ENCODE peak calls at places on chromosomes 5 and 9, in five cellular contexts. G is lower lobe of right lung, Y is bronchial epithelial cell, U is heart left ventricle, H is MM.1S. I is an unnamed sample.

GRCh38 chr9:114270120-114270975 is 52.5 kb upstream of the ORM1 start:
- DNase-seq in G (peak; percentile 24), Y (no peak), H (no peak), U (no peak), I (no peak)

GRCh38 chr9:133591985-133592384 is 17.2 kb downstream of the FAM163B start:
- DNase-seq in H (no peak), Y (no peak), U (no peak), G (no peak), I (no peak)

GRCh38 chr5:121982500-121983261 is 20.9 kb downstream of the SRFBP1 start:
- DNase-seq in G (no peak), Y (peak; percentile 80), H (no peak), U (no peak), I (peak; percentile 33)

GRCh38 chr5:105922574-105922973 is 1748.2 kb downstream of the EFNA5 start:
- DNase-seq in H (no peak), Y (peak; percentile 33), U (no peak), G (no peak), I (no peak)

GRCh38 chr5:177265395-177265794 is 38.1 kb downstream of the RAB24 start:
- DNase-seq in G (no peak), U (no peak), H (no peak), Y (no peak), I (no peak)

GRCh38 chr9:5629312-5630037 is 568 bp downstream of the RIC1 start:
- DNase-seq in H (peak; percentile 51), G (peak; percentile 77), Y (peak; percentile 42), U (peak; percentile 65), I (peak; percentile 58)

GRCh38 chr5:83927140-83927733 is 206.6 kb upstream of the HAPLN1 start:
- DNase-seq in H (peak; percentile 47), Y (peak; percentile 46), G (peak; percentile 51), U (peak; percentile 14), I (peak; percentile 23)

GRCh38 chr9:133708770-133709611 is 29.2 kb downstream of the SARDH start:
- DNase-seq in G (no peak), U (no peak), Y (no peak), H (no peak), I (no peak)

GRCh38 chr9:100098241-100098886 is 436 bp downstream of the ERP44 start:
- DNase-seq in G (peak; percentile 66), Y (peak; percentile 83), H (no peak), U (peak; percentile 37), I (peak; percentile 91)

GRCh38 chr9:113409481-113409880 is 994 bp downstream of the POLE3 start:
- DNase-seq in H (peak; percentile 17), U (no peak), Y (no peak), G (no peak), I (no peak)

GRCh38 chr9:130236436-130236985 is 29.0 kb upstream of the HMCN2 start:
- DNase-seq in U (no peak), H (no peak), G (peak; percentile 15), Y (no peak), I (no peak)
- TF ChIP-seq CTCF in U (no peak), H (no peak), G (peak; percentile 7), Y (no peak), I (no peak)

GRCh38 chr9:120983259-120983837 is 56.8 kb upstream of the TRAF1 start:
- DNase-seq in U (no peak), H (no peak), G (no peak), Y (no peak), I (no peak)

GRCh38 chr9:120980951-120981350 is 54.4 kb upstream of the TRAF1 start:
- DNase-seq in U (no peak), G (no peak), H (no peak), Y (no peak), I (no peak)

GRCh38 chr9:120985759-120986353 is 59.3 kb upstream of the TRAF1 start:
- DNase-seq in G (no peak), U (peak; percentile 9), H (peak; percentile 42), Y (peak; percentile 54), I (peak; percentile 34)

GRCh38 chr9:120978987-120979386 is 52.4 kb upstream of the TRAF1 start:
- DNase-seq in U (no peak), Y (peak; percentile 12), G (no peak), H (no peak), I (peak; percentile 24)

DNA sequence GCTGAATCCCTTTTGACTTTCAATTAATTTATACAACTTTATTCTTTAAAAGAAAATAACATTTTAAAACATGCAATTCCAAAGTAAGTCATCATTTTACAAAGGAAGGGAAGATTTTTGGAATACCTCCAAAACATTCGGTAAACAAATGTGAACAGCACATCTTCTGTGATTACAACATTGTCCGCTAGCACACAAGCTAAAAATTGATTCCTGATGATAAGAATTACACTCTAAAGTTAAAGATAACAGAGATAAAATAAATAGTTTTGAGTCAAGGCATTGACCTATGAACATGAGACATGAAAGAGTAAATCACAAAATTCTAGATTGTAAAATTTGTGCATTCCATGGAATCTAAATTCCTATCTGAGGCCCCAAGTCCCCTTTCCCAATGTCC is 56.3 kb upstream of the TRAF1 start:
- DNase-seq in Y (no peak), U (no peak), H (no peak), G (no peak), I (no peak)
- TF ChIP-seq CTCF in Y (no peak), U (no peak), H (no peak), G (no peak), I (no peak)

DNA sequence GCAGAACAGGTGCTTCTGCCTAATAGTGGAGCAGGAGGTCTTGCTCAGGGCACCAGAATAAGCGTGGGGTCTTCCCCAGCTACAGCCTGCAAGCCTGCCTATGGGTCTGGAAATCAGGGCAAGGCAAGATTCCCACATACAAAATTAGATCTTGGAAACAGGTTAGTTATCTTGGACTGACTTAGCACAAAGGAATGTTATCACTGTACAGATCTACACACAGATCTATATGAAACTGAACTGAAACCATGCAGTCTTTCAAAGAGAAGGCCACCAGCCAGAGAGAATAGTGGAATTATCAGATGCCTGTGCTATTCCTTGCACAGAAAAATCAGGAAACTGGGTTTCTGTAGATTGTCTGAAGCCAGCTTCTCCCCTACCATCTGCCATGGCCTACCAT is 585.7 kb downstream of the ACTL7B start:
- DNase-seq in Y (peak; percentile 27), U (no peak), H (no peak), G (no peak), I (peak; percentile 59)
- TF ChIP-seq CTCF in Y (no peak), U (no peak), H (no peak), G (no peak), I (no peak)

GRCh38 chr5:154972476-154973080 is 31.7 kb downstream of the MRPL22 start:
- DNase-seq in Y (peak; percentile 43), U (peak; percentile 27), G (no peak), H (peak; percentile 32), I (peak; percentile 34)
- TF ChIP-seq CTCF in Y (peak; percentile 72), U (peak; percentile 60), G (peak; percentile 53), H (peak; percentile 56), I (peak; percentile 80)

GRCh38 chr5:26700759-26701384 is 337.5 kb downstream of the CDH9 start:
- DNase-seq in Y (peak; percentile 18), H (peak; percentile 61), U (no peak), G (no peak), I (peak; percentile 2)
- TF ChIP-seq CTCF in Y (peak; percentile 16), H (peak; percentile 66), U (no peak), G (peak; percentile 29), I (peak; percentile 39)

GRCh38 chr5:38497946-38498345 is 58.5 kb downstream of the LIFR start:
- DNase-seq in G (no peak), U (no peak), Y (peak; percentile 6), H (no peak), I (no peak)
- TF ChIP-seq CTCF in G (no peak), U (peak; percentile 24), Y (no peak), H (peak; percentile 3), I (no peak)

DNA sequence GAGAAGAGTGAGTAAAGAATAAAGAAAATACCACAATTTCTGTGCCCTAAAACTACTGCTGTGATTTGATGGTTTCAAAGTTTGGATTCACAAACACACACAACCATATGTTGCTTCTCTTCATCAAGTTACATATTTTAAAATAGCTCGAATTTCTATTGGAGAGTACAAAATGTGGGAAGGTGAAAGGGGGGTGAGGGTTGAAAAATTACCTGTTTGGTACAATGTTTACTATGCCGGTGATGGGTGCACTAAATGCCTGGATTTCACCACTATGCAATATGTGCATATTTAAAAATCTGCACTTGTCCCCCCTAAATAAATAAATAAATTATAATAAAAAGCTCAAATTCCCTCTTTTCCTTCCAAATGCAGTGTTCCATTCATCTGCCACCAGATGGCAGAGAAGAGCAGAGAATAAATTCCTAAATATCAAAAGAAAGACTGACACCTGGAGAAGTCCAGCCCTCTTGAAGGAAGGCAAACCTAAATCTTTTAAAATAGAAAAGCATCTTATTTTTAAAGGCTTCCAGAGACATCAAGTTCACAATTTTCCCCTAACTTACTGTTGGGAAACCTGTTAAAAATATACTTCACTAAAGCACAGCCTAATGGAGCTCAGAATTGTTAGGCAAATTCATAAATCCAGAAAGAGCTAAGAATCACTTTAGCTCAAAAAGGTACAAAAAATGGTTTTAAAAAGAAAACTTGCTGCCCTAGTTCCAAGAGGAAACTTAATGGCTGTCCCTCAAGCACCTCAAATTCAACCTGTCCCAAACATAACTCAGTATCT is 24.8 kb upstream of the HNRNPA0 start:
- DNase-seq in U (no peak), Y (peak; percentile 37), G (no peak), H (peak; percentile 50), I (peak; percentile 24)
- TF ChIP-seq CTCF in U (peak; percentile 77), Y (peak; percentile 35), G (peak; percentile 80), H (peak; percentile 56), I (peak; percentile 70)

GRCh38 chr5:59582746-59583145 is 310.8 kb downstream of the PDE4D start:
- DNase-seq in G (no peak), H (no peak), U (no peak), Y (no peak), I (no peak)

GRCh38 chr5:59583151-59583809 is 310.2 kb downstream of the PDE4D start:
- DNase-seq in H (no peak), Y (no peak), G (no peak), U (no peak), I (no peak)

GRCh38 chr5:59579101-59579885 is 314.2 kb downstream of the PDE4D start:
- DNase-seq in G (no peak), Y (no peak), U (no peak), H (no peak), I (no peak)

GRCh38 chr5:59575648-59576290 is 317.8 kb downstream of the PDE4D start:
- DNase-seq in H (no peak), G (no peak), U (no peak), Y (no peak), I (no peak)

GRCh38 chr5:59577485-59577884 is 316.0 kb downstream of the PDE4D start:
- DNase-seq in H (no peak), U (no peak), G (no peak), Y (no peak), I (no peak)
- TF ChIP-seq CTCF in H (no peak), U (no peak), G (no peak), Y (no peak), I (no peak)

DNA sequence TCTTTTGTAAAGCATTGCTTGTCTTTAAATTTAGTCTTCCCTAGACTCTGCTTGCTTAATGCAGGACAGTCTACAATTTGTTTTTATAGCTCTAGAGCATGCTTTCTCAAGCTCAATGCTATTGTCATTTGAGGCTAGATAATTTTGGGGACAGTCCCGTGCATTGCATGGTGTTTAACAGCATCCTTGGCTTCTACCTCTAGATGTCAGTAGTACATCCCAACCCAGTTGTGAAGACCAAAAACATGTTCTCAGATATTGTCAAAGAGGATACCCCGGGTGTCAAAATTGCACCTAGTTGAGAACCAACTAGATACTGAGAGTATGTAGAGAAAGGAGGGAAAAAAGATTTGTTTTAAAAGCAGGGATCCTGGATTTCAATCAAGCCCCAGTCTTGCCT is 277.5 kb downstream of the CEMIP2 start:
- DNase-seq in U (no peak), H (peak; percentile 23), Y (peak; percentile 28), G (no peak), I (peak; percentile 12)
- TF ChIP-seq CTCF in U (no peak), H (peak; percentile 35), Y (peak; percentile 48), G (no peak), I (peak; percentile 54)